ENCODE peak calls at places on chromosomes 16 and 17, in eight cellular contexts. R, O, D, C, W, Z, J and M are unnamed samples.
A peak's percentile ranks its signal among the peaks of the same experiment; 100 is the strongest.

GRCh38 chr16:50367777-50368409 is 895 bp downstream of the BRD7 start:
- DNase-seq in R (no peak), O (no peak), D (no peak), C (no peak), W (peak; percentile 23), Z (no peak), J (no peak), M (no peak)

GRCh38 chr17:6187836-6188235 is 117.7 kb downstream of the WSCD1 start:
- DNase-seq in R (no peak), O (no peak), D (no peak), C (peak; percentile 5), W (no peak), Z (no peak), J (no peak), M (no peak)

GRCh38 chr17:75508122-75508719 is 7.1 kb downstream of the CASKIN2 start:
- DNase-seq in R (no peak), O (no peak), D (no peak), C (no peak), W (no peak), Z (no peak), J (no peak), M (peak; percentile 65)

GRCh38 chr16:1331712-1332617 is 1.5 kb upstream of the BAIAP3 start:
- DNase-seq in R (no peak), O (no peak), D (peak; percentile 73), C (no peak), W (peak; percentile 99), Z (peak; percentile 51), J (peak; percentile 33), M (no peak)

GRCh38 chr16:24430937-24431760 is 108.2 kb upstream of the RBBP6 start:
- DNase-seq in R (no peak), O (no peak), D (no peak), C (no peak), W (peak; percentile 29), Z (no peak), J (no peak), M (no peak)

GRCh38 chr16:65102326-65102725 is 19.5 kb downstream of the CDH11 start:
- DNase-seq in R (no peak), O (no peak), D (no peak), C (no peak), W (no peak), Z (no peak), J (no peak), M (no peak)

GRCh38 chr17:2213291-2213960 is 90.2 kb downstream of the SMG6 start:
- DNase-seq in R (no peak), O (no peak), D (no peak), C (peak; percentile 74), W (no peak), Z (no peak), J (no peak), M (peak; percentile 36)

GRCh38 chr17:83152745-83153611 is 73.6 kb downstream of the METRNL start:
- DNase-seq in R (no peak), O (no peak), D (no peak), C (no peak), W (no peak), Z (no peak), J (no peak), M (no peak)

GRCh38 chr16:59192551-59193199 is 458.6 kb upstream of the GOT2 start:
- DNase-seq in R (no peak), O (no peak), D (no peak), C (peak; percentile 4), W (peak; percentile 65), Z (peak; percentile 54), J (no peak), M (no peak)

GRCh38 chr17:64741924-64742670 is 80.0 kb upstream of the SMURF2 start:
- DNase-seq in R (peak; percentile 45), O (peak; percentile 50), D (no peak), C (peak; percentile 67), W (peak; percentile 53), Z (no peak), J (no peak), M (no peak)

GRCh38 chr16:29925805-29926674 is at the start of gene KCTD13:
- DNase-seq in R (peak; percentile 56), O (peak; percentile 91), D (peak; percentile 88), C (peak; percentile 53), W (peak; percentile 93), Z (peak; percentile 87), J (peak; percentile 48), M (peak; percentile 59)

GRCh38 chr17:75068750-75069149 is 19.0 kb upstream of the SLC16A5 start:
- DNase-seq in R (no peak), O (no peak), D (no peak), C (no peak), W (no peak), Z (no peak), J (no peak), M (no peak)

GRCh38 chr17:48052956-48053757 is 5.0 kb downstream of the NFE2L1 start:
- DNase-seq in R (no peak), O (peak; percentile 62), D (peak; percentile 39), C (no peak), W (no peak), Z (peak; percentile 54), J (no peak), M (peak; percentile 51)

GRCh38 chr16:56631832-56632159 is 663 bp upstream of the MT1M start:
- DNase-seq in R (no peak), O (no peak), D (no peak), C (no peak), W (no peak), Z (no peak), J (no peak), M (no peak)
- H3K27ac ChIP-seq in R (no peak overlapping the region), O (peak overlapping the region; percentile 42), D (peak overlapping the region; percentile 86), C (no peak overlapping the region), W (no peak overlapping the region), Z (no peak overlapping the region), J (no peak overlapping the region), M (peak overlapping the region; percentile 69)

GRCh38 chr16:9152649-9153501 is 61.4 kb downstream of the HAPSTR1 start:
- DNase-seq in R (no peak), O (no peak), D (no peak), C (no peak), W (no peak), Z (no peak), J (no peak), M (no peak)
- H3K27ac ChIP-seq in R (no peak overlapping the region), O (no peak overlapping the region), D (no peak overlapping the region), C (no peak overlapping the region), W (no peak overlapping the region), Z (peak overlapping the region; percentile 30), J (no peak overlapping the region), M (no peak overlapping the region)

DNA sequence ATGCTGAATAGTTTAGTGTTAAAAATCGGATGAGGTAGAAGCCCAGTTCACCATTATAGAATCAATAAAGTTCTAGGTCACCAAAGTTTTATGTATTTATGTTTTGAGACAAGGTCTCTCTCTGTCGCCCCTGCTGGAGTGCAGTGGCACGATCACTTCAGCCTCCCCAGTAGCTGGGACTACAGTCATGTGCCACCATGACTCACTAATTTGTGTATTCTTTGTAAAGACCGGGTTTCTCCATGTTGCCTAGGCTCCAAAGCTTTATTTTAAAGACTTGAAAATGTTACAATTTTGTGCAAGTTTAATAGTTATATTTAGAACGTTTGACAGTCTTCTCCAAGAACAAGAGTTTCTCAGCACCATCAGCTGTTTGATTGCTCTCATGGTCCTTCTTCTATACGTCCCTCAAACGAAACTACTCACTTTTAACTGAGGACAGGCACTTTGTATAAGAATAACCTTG is 32.1 kb downstream of the NDE1 start:
- DNase-seq in R (peak; percentile 36), O (no peak), D (peak; percentile 29), C (peak; percentile 56), W (peak; percentile 81), Z (peak; percentile 14), J (peak; percentile 33), M (peak; percentile 41)
- H3K27ac ChIP-seq in R (no peak overlapping the region), O (peak overlapping the region; percentile 13), D (no peak overlapping the region), C (peak overlapping the region; percentile 37), W (no peak overlapping the region), Z (no peak overlapping the region), J (no peak overlapping the region), M (peak overlapping the region; percentile 69)

DNA sequence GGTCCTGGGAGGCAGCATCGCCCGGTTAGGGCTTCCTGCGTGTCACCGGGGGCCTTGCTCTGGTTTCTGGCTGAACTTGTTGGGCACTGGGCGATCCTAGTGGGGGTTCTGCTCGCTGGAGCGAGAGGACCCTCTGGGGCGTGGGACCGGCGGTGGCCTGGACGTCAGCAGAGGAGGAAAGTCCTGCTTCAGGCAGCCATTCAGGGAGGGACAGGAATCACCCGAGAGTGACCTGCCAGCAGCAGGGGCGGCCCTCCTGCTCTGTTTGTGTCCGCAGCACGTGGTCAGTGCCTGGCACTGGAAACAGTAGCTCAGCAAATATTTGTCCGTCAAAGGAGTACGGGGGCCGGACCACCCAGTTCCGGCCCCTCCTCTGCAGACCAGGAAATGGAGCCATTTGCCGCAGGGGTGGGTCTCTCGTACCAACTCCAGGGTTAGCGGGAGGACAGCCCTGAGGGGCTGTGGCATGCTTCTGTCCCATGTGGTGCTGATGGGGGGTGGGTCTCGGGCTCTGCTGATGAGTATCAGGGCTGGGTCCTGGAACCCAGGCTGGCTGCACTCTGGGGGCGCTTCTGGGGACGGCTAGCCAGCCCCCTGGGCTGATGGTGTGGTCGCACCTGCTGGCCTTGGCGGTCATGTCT is 48.3 kb downstream of the BAIAP2 start:
- DNase-seq in R (no peak), O (no peak), D (peak; percentile 93), C (no peak), W (no peak), Z (no peak), J (no peak), M (no peak)
- H3K27ac ChIP-seq in R (no peak overlapping the region), O (peak overlapping the region; percentile 43), D (peak overlapping the region; percentile 89), C (no peak overlapping the region), W (no peak overlapping the region), Z (no peak overlapping the region), J (no peak overlapping the region), M (no peak overlapping the region)

GRCh38 chr17:54177606-54178308 is 355.0 kb downstream of the KIF2B start:
- DNase-seq in R (no peak), O (no peak), D (no peak), C (no peak), W (no peak), Z (no peak), J (no peak), M (no peak)

GRCh38 chr17:54172654-54173316 is 350.1 kb downstream of the KIF2B start:
- DNase-seq in R (no peak), O (no peak), D (no peak), C (peak; percentile 0), W (peak; percentile 50), Z (peak; percentile 54), J (no peak), M (no peak)

GRCh38 chr17:54172096-54172495 is 349.4 kb downstream of the KIF2B start:
- DNase-seq in R (no peak), O (no peak), D (no peak), C (no peak), W (no peak), Z (no peak), J (no peak), M (no peak)
- H3K27ac ChIP-seq in R (no peak overlapping the region), O (no peak overlapping the region), D (no peak overlapping the region), C (no peak overlapping the region), W (no peak overlapping the region), Z (no peak overlapping the region), J (no peak overlapping the region), M (no peak overlapping the region)